ENCODE peak calls at places on chromosomes 3 and 15, in five cellular contexts. A is GM12865, H is Calu3, Y is fibroblast of mammary gland, I is AG08396. J is an unnamed sample.

GRCh38 chr3:54858386-54858785 is 69.5 kb downstream of the LRTM1 start:
- DNase-seq in A (no peak), H (no peak), Y (no peak), I (no peak), J (no peak)

GRCh38 chr3:88058322-88058592 is 548 bp downstream of the CGGBP1 start:
- DNase-seq in A (no peak), H (no peak), Y (no peak), I (no peak), J (no peak)

GRCh38 chr15:74988007-74988800 is 7.2 kb upstream of the SCAMP5 start:
- DNase-seq in A (peak), H (peak), Y (peak), I (no peak), J (no peak)

GRCh38 chr15:38872732-38873131 is 308.1 kb upstream of the RASGRP1 start:
- DNase-seq in A (no peak), H (no peak), Y (no peak), I (no peak), J (no peak)

GRCh38 chr3:122998206-122998605 is 29.4 kb downstream of the SEMA5B start:
- DNase-seq in A (no peak), H (no peak), Y (no peak), I (no peak), J (no peak)

GRCh38 chr3:164467027-164467426 is 611.3 kb downstream of the SI start:
- DNase-seq in A (no peak), H (no peak), Y (no peak), I (no peak), J (no peak)

GRCh38 chr15:74937226-74937601 is 659 bp downstream of the COX5A start:
- DNase-seq in A (no peak), H (no peak), Y (no peak), I (no peak), J (no peak)

GRCh38 chr3:188786424-188786823 is 385.3 kb upstream of the TPRG1 start:
- DNase-seq in A (no peak), H (no peak), Y (no peak), I (no peak), J (no peak)

GRCh38 chr3:87236093-87236492 is 9.0 kb downstream of the CHMP2B start:
- DNase-seq in A (no peak), H (no peak), Y (no peak), I (no peak), J (no peak)

GRCh38 chr3:125067225-125067624 is 11.4 kb upstream of the HEG1 start:
- DNase-seq in A (no peak), H (no peak), Y (no peak), I (no peak), J (no peak)

GRCh38 chr3:63654246-63654645 is 1.8 kb downstream of the SNTN start:
- DNase-seq in A (no peak), H (no peak), Y (peak), I (no peak), J (no peak)

GRCh38 chr3:160225181-160226025 is at the start of gene C3orf80:
- DNase-seq in A (peak), H (peak), Y (peak), I (peak), J (peak)

GRCh38 chr15:48645558-48646330 is at the start of gene FBN1:
- DNase-seq in A (peak), H (peak), Y (peak), I (peak), J (no peak)

GRCh38 chr3:144923051-144923450 is 951.4 kb downstream of the DIPK2A start:
- DNase-seq in A (no peak), H (no peak), Y (peak), I (no peak), J (no peak)

GRCh38 chr15:99181544-99181943 is 67.8 kb downstream of the TTC23 start:
- DNase-seq in A (no peak), H (no peak), Y (peak), I (no peak), J (no peak)

GRCh38 chr3:63662011-63662410 is 9.5 kb downstream of the SNTN start:
- DNase-seq in A (no peak), H (no peak), Y (no peak), I (no peak), J (no peak)

GRCh38 chr3:151011427-151011826 is 38.9 kb upstream of the CLRN1 start:
- DNase-seq in A (no peak), H (no peak), Y (peak), I (no peak), J (peak)

GRCh38 chr3:36695769-36696137 is 68.6 kb downstream of the DCLK3 start:
- DNase-seq in A (no peak), H (no peak), Y (peak), I (no peak), J (no peak)

GRCh38 chr15:74976159-74976558 is 19.2 kb upstream of the SCAMP5 start:
- DNase-seq in A (no peak), H (no peak), Y (no peak), I (no peak), J (no peak)

GRCh38 chr3:27253391-27253790 is 115.8 kb downstream of the NEK10 start:
- DNase-seq in A (no peak), H (no peak), Y (no peak), I (no peak), J (no peak)

GRCh38 chr15:66617137-66618090 is 51.6 kb upstream of the LCTL start:
- DNase-seq in A (peak), H (peak), Y (peak), I (peak), J (peak)

GRCh38 chr15:56148099-56148498 is 95.6 kb downstream of the RFX7 start:
- DNase-seq in A (no peak), H (no peak), Y (no peak), I (no peak), J (no peak)

GRCh38 chr3:48135773-48136495 is 52.3 kb downstream of the CDC25A start:
- DNase-seq in A (no peak), H (no peak), Y (no peak), I (no peak), J (no peak)

J was measured in NCI-H446.